ENCODE peak calls at places on chromosome 12, in eight cellular contexts. One of them, this sample, is unnamed.

GRCh38 chr12:93047118-93047517 is 118.0 kb upstream of the EEA1 start:
- DNase-seq in activated naive CD4-positive, alpha-beta T cell: no peak
- DNase-seq in right cardiac atrium: no peak
- DNase-seq in HepG2: no peak
- DNase-seq in left colon: no peak
- DNase-seq in EH: no peak
- DNase-seq in sciatic nerve: no peak
- DNase-seq in nephron progenitor cell: no peak
- DNase-seq in this sample: no peak

GRCh38 chr12:2242816-2243215 is 190.0 kb downstream of the CACNA1C start:
- DNase-seq in nephron progenitor cell: no peak
- DNase-seq in EH: no peak
- DNase-seq in activated naive CD4-positive, alpha-beta T cell: no peak
- DNase-seq in sciatic nerve: no peak
- DNase-seq in right cardiac atrium: no peak
- DNase-seq in left colon: no peak
- DNase-seq in HepG2: no peak
- DNase-seq in this sample: no peak

GRCh38 chr12:57716305-57716704 is 22.2 kb downstream of the AGAP2 start:
- DNase-seq in HepG2: no peak
- DNase-seq in activated naive CD4-positive, alpha-beta T cell: no peak
- DNase-seq in left colon: no peak
- DNase-seq in EH: no peak
- DNase-seq in sciatic nerve: no peak
- DNase-seq in right cardiac atrium: no peak
- DNase-seq in nephron progenitor cell: no peak
- DNase-seq in this sample: no peak

GRCh38 chr12:110039085-110039807 is 9.1 kb downstream of the C12orf76 start:
- DNase-seq in right cardiac atrium: no peak
- DNase-seq in left colon: peak
- DNase-seq in activated naive CD4-positive, alpha-beta T cell: peak
- DNase-seq in HepG2: peak
- DNase-seq in EH: peak
- DNase-seq in sciatic nerve: no peak
- DNase-seq in nephron progenitor cell: no peak
- DNase-seq in this sample: no peak

GRCh38 chr12:6044082-6044481 is 80.4 kb downstream of the VWF start:
- DNase-seq in activated naive CD4-positive, alpha-beta T cell: no peak
- DNase-seq in right cardiac atrium: no peak
- DNase-seq in nephron progenitor cell: no peak
- DNase-seq in HepG2: no peak
- DNase-seq in sciatic nerve: no peak
- DNase-seq in EH: peak
- DNase-seq in left colon: no peak
- DNase-seq in this sample: no peak

GRCh38 chr12:46921754-46922113 is 95.9 kb upstream of the SLC38A4 start:
- DNase-seq in right cardiac atrium: no peak
- DNase-seq in nephron progenitor cell: no peak
- DNase-seq in activated naive CD4-positive, alpha-beta T cell: no peak
- DNase-seq in HepG2: peak
- DNase-seq in sciatic nerve: no peak
- DNase-seq in left colon: no peak
- DNase-seq in EH: peak
- DNase-seq in this sample: no peak

GRCh38 chr12:49201595-49202295 is 12.9 kb upstream of the TUBA1A start:
- DNase-seq in EH: peak
- DNase-seq in nephron progenitor cell: no peak
- DNase-seq in HepG2: no peak
- DNase-seq in left colon: no peak
- DNase-seq in activated naive CD4-positive, alpha-beta T cell: no peak
- DNase-seq in sciatic nerve: no peak
- DNase-seq in right cardiac atrium: no peak
- DNase-seq in this sample: no peak

GRCh38 chr12:22657538-22657937 is 32.6 kb downstream of the ETNK1 start:
- DNase-seq in HepG2: no peak
- DNase-seq in left colon: no peak
- DNase-seq in activated naive CD4-positive, alpha-beta T cell: no peak
- DNase-seq in EH: peak
- DNase-seq in sciatic nerve: no peak
- DNase-seq in right cardiac atrium: no peak
- DNase-seq in nephron progenitor cell: no peak
- DNase-seq in this sample: no peak

GRCh38 chr12:131112016-131112415 is 158.3 kb downstream of the ADGRD1 start:
- DNase-seq in left colon: peak
- DNase-seq in EH: peak
- DNase-seq in HepG2: no peak
- DNase-seq in nephron progenitor cell: no peak
- DNase-seq in sciatic nerve: peak
- DNase-seq in activated naive CD4-positive, alpha-beta T cell: no peak
- DNase-seq in right cardiac atrium: no peak
- DNase-seq in this sample: no peak

GRCh38 chr12:82468563-82468962 is 110.2 kb downstream of the METTL25 start:
- DNase-seq in left colon: no peak
- DNase-seq in EH: no peak
- DNase-seq in nephron progenitor cell: no peak
- DNase-seq in activated naive CD4-positive, alpha-beta T cell: no peak
- DNase-seq in right cardiac atrium: no peak
- DNase-seq in sciatic nerve: no peak
- DNase-seq in HepG2: no peak
- DNase-seq in this sample: no peak

GRCh38 chr12:57845478-57846284 is 848 bp downstream of the CTDSP2 start:
- DNase-seq in left colon: peak
- DNase-seq in EH: peak
- DNase-seq in activated naive CD4-positive, alpha-beta T cell: peak
- DNase-seq in nephron progenitor cell: peak
- DNase-seq in sciatic nerve: peak
- DNase-seq in right cardiac atrium: peak
- DNase-seq in HepG2: peak
- DNase-seq in this sample: peak

GRCh38 chr12:100437038-100437841 is 36.4 kb upstream of the NR1H4 start:
- DNase-seq in activated naive CD4-positive, alpha-beta T cell: no peak
- DNase-seq in EH: no peak
- DNase-seq in right cardiac atrium: no peak
- DNase-seq in sciatic nerve: no peak
- DNase-seq in HepG2: peak
- DNase-seq in left colon: no peak
- DNase-seq in nephron progenitor cell: no peak
- DNase-seq in this sample: no peak

GRCh38 chr12:8887285-8887715 is 27.0 kb upstream of the PHC1 start:
- DNase-seq in EH: no peak
- DNase-seq in left colon: no peak
- DNase-seq in right cardiac atrium: no peak
- DNase-seq in nephron progenitor cell: no peak
- DNase-seq in sciatic nerve: no peak
- DNase-seq in HepG2: no peak
- DNase-seq in activated naive CD4-positive, alpha-beta T cell: no peak
- DNase-seq in this sample: no peak

GRCh38 chr12:88334271-88334670 is 192.2 kb downstream of the TMTC3 start:
- DNase-seq in activated naive CD4-positive, alpha-beta T cell: no peak
- DNase-seq in sciatic nerve: peak
- DNase-seq in EH: peak
- DNase-seq in HepG2: no peak
- DNase-seq in right cardiac atrium: no peak
- DNase-seq in left colon: no peak
- DNase-seq in nephron progenitor cell: no peak
- DNase-seq in this sample: no peak

GRCh38 chr12:52539024-52539820 is 13.7 kb downstream of the KRT71 start:
- DNase-seq in sciatic nerve: no peak
- DNase-seq in activated naive CD4-positive, alpha-beta T cell: no peak
- DNase-seq in right cardiac atrium: no peak
- DNase-seq in left colon: no peak
- DNase-seq in EH: peak
- DNase-seq in nephron progenitor cell: no peak
- DNase-seq in HepG2: no peak
- DNase-seq in this sample: no peak

GRCh38 chr12:82931349-82932116 is 244.8 kb downstream of the TMTC2 start:
- DNase-seq in EH: no peak
- DNase-seq in activated naive CD4-positive, alpha-beta T cell: no peak
- DNase-seq in left colon: no peak
- DNase-seq in sciatic nerve: no peak
- DNase-seq in HepG2: no peak
- DNase-seq in right cardiac atrium: no peak
- DNase-seq in nephron progenitor cell: no peak
- DNase-seq in this sample: no peak

GRCh38 chr12:104356231-104357115 is 52.9 kb downstream of the EID3 start:
- DNase-seq in sciatic nerve: no peak
- DNase-seq in right cardiac atrium: no peak
- DNase-seq in activated naive CD4-positive, alpha-beta T cell: no peak
- DNase-seq in left colon: no peak
- DNase-seq in HepG2: no peak
- DNase-seq in nephron progenitor cell: no peak
- DNase-seq in EH: peak
- DNase-seq in this sample: no peak